ENCODE peak calls at places on chromosome 2, in nine cellular contexts. N is upper lobe of right lung; C is EH; M is HL-60; D is colonic mucosa; E is epithelial cell of proximal tubule; Y is chondrocyte; U is activated naive CD8-positive, alpha-beta T cell treated with anti-CD3 and anti-CD28 coated beads, Interleukin-2, amount 10 ng/mL, durations not matched to agents 7 days and 5 days; S is psoas muscle. G is an unnamed sample.

GRCh38 chr2:237766334-237766733 is 32.2 kb upstream of the RBM44 start:
- DNase-seq in C (peak; percentile 84), U (no peak), Y (no peak), N (no peak), D (no peak), S (no peak), E (peak; percentile 63), M (no peak), G (peak; percentile 6)

GRCh38 chr2:109719871-109720270 is 74.2 kb upstream of the RGPD5 start:
- DNase-seq in N (peak; percentile 33), C (no peak), D (peak; percentile 17), S (no peak), E (no peak), M (no peak), Y (no peak), U (no peak), G (no peak)

GRCh38 chr2:189411860-189412259 is 29.4 kb upstream of the WDR75 start:
- DNase-seq in M (no peak), Y (no peak), N (no peak), E (no peak), U (no peak), S (no peak), C (peak; percentile 92), D (no peak), G (peak; percentile 51)

GRCh38 chr2:216139884-216140283 is 30.7 kb downstream of the XRCC5 start:
- DNase-seq in C (no peak), D (peak; percentile 24), E (no peak), U (no peak), S (no peak), Y (no peak), M (no peak), N (no peak), G (peak; percentile 16)

GRCh38 chr2:5849596-5849995 is 157.4 kb downstream of the SOX11 start:
- DNase-seq in N (no peak), C (no peak), Y (no peak), D (no peak), S (no peak), U (no peak), E (no peak), M (no peak), G (no peak)

GRCh38 chr2:169260246-169260645 is 102.1 kb downstream of the LRP2 start:
- DNase-seq in E (no peak), D (no peak), Y (no peak), M (no peak), C (no peak), S (no peak), U (no peak), N (no peak), G (no peak)

GRCh38 chr2:79723830-79724229 is 211.0 kb downstream of the CTNNA2 start:
- DNase-seq in E (peak; percentile 67), U (no peak), C (peak; percentile 99), S (no peak), D (no peak), M (no peak), Y (no peak), N (no peak), G (peak; percentile 88)

GRCh38 chr2:214226061-214226460 is 184.8 kb upstream of the VWC2L start:
- DNase-seq in N (no peak), D (no peak), S (no peak), U (no peak), M (no peak), Y (no peak), E (no peak), C (peak; percentile 2), G (peak; percentile 0)

GRCh38 chr2:239192975-239193374 is 207.8 kb downstream of the HDAC4 start:
- DNase-seq in C (no peak), E (no peak), Y (peak; percentile 63), M (no peak), N (no peak), S (no peak), D (no peak), U (peak; percentile 9), G (no peak)

GRCh38 chr2:173797586-173798263 is 167.4 kb downstream of the SP3 start:
- DNase-seq in M (no peak), N (no peak), S (no peak), Y (no peak), D (no peak), U (no peak), C (no peak), E (no peak), G (no peak)

GRCh38 chr2:42964444-42965081 is 172.2 kb upstream of the HAAO start:
- DNase-seq in D (peak; percentile 55), E (peak; percentile 78), C (peak; percentile 95), U (no peak), M (no peak), S (peak; percentile 94), N (no peak), Y (no peak), G (peak; percentile 91)

GRCh38 chr2:80059381-80059907 is 245.1 kb downstream of the LRRTM1 start:
- DNase-seq in S (no peak), E (no peak), U (no peak), Y (no peak), N (no peak), D (no peak), M (no peak), C (no peak), G (no peak)

GRCh38 chr2:152504618-152505017 is 169.6 kb downstream of the FMNL2 start:
- DNase-seq in M (no peak), E (no peak), S (no peak), D (no peak), C (peak; percentile 57), Y (no peak), N (no peak), U (no peak), G (peak; percentile 61)

G was measured in M059J.